ENCODE peak calls at places on chromosomes 3 and 15, in five cellular contexts. E, D, Y, H and W are unnamed samples.

GRCh38 chr3:167032267-167032876 is 347.7 kb downstream of the ZBBX start:
- DNase-seq in D (no peak), Y (no peak), H (peak; percentile 31), E (peak; percentile 41), W (peak; percentile 10)

GRCh38 chr3:85571835-85572234 is 613.0 kb downstream of the CADM2 start:
- DNase-seq in E (no peak), D (no peak), Y (no peak), H (no peak), W (no peak)

GRCh38 chr3:158849747-158850146 is 47.9 kb downstream of the MFSD1 start:
- DNase-seq in H (no peak), D (no peak), E (no peak), Y (no peak), W (no peak)

GRCh38 chr3:9826815-9827574 is 16.8 kb downstream of the RPUSD3 start:
- DNase-seq in Y (no peak), H (no peak), E (no peak), D (no peak), W (no peak)

GRCh38 chr3:125238759-125239158 is 26.2 kb upstream of the SLC12A8 start:
- DNase-seq in E (no peak), Y (no peak), D (no peak), H (no peak), W (no peak)

GRCh38 chr15:90571063-90571541 is 41.4 kb downstream of the CRTC3 start:
- DNase-seq in H (no peak), E (peak; percentile 82), Y (no peak), D (no peak), W (no peak)

GRCh38 chr3:64214002-64214696 is 11.1 kb downstream of the PRICKLE2 start:
- DNase-seq in Y (no peak), E (no peak), D (no peak), H (peak; percentile 25), W (no peak)

GRCh38 chr3:101453966-101454365 is 59.0 kb downstream of the SENP7 start:
- DNase-seq in D (no peak), H (no peak), Y (no peak), E (no peak), W (no peak)

GRCh38 chr3:156760333-156760732 is 65.8 kb upstream of the LEKR1 start:
- DNase-seq in D (no peak), Y (peak; percentile 7), H (no peak), E (no peak), W (no peak)

GRCh38 chr3:188453431-188454384 is 299.8 kb downstream of the LPP start:
- DNase-seq in Y (no peak), D (no peak), H (no peak), E (no peak), W (no peak)

GRCh38 chr3:4822568-4822967 is 156.7 kb upstream of the BHLHE40 start:
- DNase-seq in D (no peak), Y (no peak), H (no peak), E (no peak), W (no peak)

GRCh38 chr3:64109438-64109837 is 86.1 kb upstream of the PSMD6 start:
- DNase-seq in Y (no peak), D (no peak), E (no peak), H (no peak), W (no peak)

GRCh38 chr15:60932051-60932915 is 296.8 kb downstream of the RORA start:
- DNase-seq in D (no peak), E (peak; percentile 7), H (no peak), Y (no peak), W (no peak)

GRCh38 chr3:187955076-187955952 is 198.6 kb upstream of the LPP start:
- DNase-seq in H (peak; percentile 34), Y (no peak), D (no peak), E (peak; percentile 45), W (no peak)

GRCh38 chr3:112043621-112044201 is 9.2 kb downstream of the TMPRSS7 start:
- DNase-seq in Y (no peak), E (peak; percentile 70), D (no peak), H (peak; percentile 78), W (peak; percentile 97)

GRCh38 chr3:169008772-169009358 is 654.6 kb downstream of the MECOM start:
- DNase-seq in E (no peak), D (no peak), H (no peak), Y (no peak), W (no peak)

GRCh38 chr15:58260911-58261267 is 122.7 kb downstream of the AQP9 start:
- DNase-seq in D (no peak), E (no peak), H (no peak), Y (no peak), W (no peak)

GRCh38 chr15:51382787-51383186 is 41.3 kb downstream of the GLDN start:
- DNase-seq in E (peak; percentile 17), D (no peak), Y (no peak), H (peak; percentile 33), W (peak; percentile 70)

GRCh38 chr3:4755566-4755965 is 223.7 kb upstream of the BHLHE40 start:
- DNase-seq in D (no peak), H (no peak), E (no peak), Y (no peak), W (no peak)

GRCh38 chr15:79314811-79315210 is 3.9 kb downstream of the TMED3 start:
- DNase-seq in H (no peak), E (no peak), Y (no peak), D (no peak), W (no peak)

GRCh38 chr3:177300039-177300833 is 103.0 kb upstream of the TBL1XR1 start:
- DNase-seq in H (no peak), E (no peak), D (no peak), Y (no peak), W (no peak)

GRCh38 chr3:45551214-45552010 is 43.1 kb upstream of the LIMD1 start:
- DNase-seq in D (no peak), E (no peak), Y (no peak), H (peak; percentile 88), W (no peak)

GRCh38 chr15:62641782-62642181 is 400.8 kb upstream of the TPM1 start:
- DNase-seq in D (no peak), Y (no peak), H (no peak), E (no peak), W (no peak)

GRCh38 chr3:11077466-11077865 is 76.8 kb upstream of the HRH1 start:
- DNase-seq in H (no peak), D (no peak), Y (no peak), E (no peak), W (no peak)

GRCh38 chr15:42457445-42458442 is 33.2 kb downstream of the ZNF106 start:
- DNase-seq in Y (peak; percentile 34), H (peak; percentile 11), D (no peak), E (no peak), W (no peak)

GRCh38 chr15:53296603-53297002 is 462.9 kb downstream of the WDR72 start:
- DNase-seq in Y (no peak), H (no peak), D (no peak), E (no peak), W (no peak)

GRCh38 chr3:30970183-30970582 is 75.7 kb upstream of the GADL1 start:
- DNase-seq in E (no peak), Y (no peak), H (peak; percentile 5), D (no peak), W (no peak)

GRCh38 chr3:108099203-108099602 is 8.4 kb upstream of the CD47 start:
- DNase-seq in Y (no peak), E (no peak), D (no peak), H (no peak), W (no peak)

GRCh38 chr3:153835540-153835939 is 285.6 kb upstream of the ARHGEF26 start:
- DNase-seq in E (no peak), Y (no peak), D (no peak), H (no peak), W (no peak)

GRCh38 chr3:140487566-140487965 is 190.3 kb upstream of the TRIM42 start:
- DNase-seq in Y (no peak), E (no peak), D (no peak), H (no peak), W (no peak)

GRCh38 chr3:57933589-57933988 is 74.6 kb upstream of the FLNB start:
- DNase-seq in E (no peak), H (no peak), Y (no peak), D (no peak), W (no peak)

GRCh38 chr3:35200056-35200455 is 439.3 kb upstream of the ARPP21 start:
- DNase-seq in E (peak; percentile 3), H (peak; percentile 5), Y (no peak), D (no peak), W (no peak)

GRCh38 chr3:144273611-144274010 is 302.0 kb downstream of the DIPK2A start:
- DNase-seq in D (no peak), H (no peak), Y (no peak), E (no peak), W (no peak)

GRCh38 chr15:65056868-65057548 is 10.8 kb downstream of the RASL12 start:
- DNase-seq in E (no peak), D (no peak), H (peak; percentile 53), Y (no peak), W (no peak)